ENCODE peak calls at places on chromosomes 6 and 20, in seven cellular contexts. F is CD8-positive, alpha-beta memory T cell; C is neural progenitor cell; T is transverse colon; I is IMR-90; U is K562; E is right cardiac atrium. W is an unnamed sample.

GRCh38 chr6:31049518-31049917 is 39.2 kb downstream of the MUC22 start:
- DNase-seq in E (no peak), T (no peak), U (no peak), F (no peak), I (peak; percentile 44), C (no peak), W (no peak)

GRCh38 chr6:17042422-17043147 is 59.3 kb upstream of the STMND1 start:
- DNase-seq in I (peak; percentile 68), F (no peak), U (no peak), E (peak; percentile 15), C (peak; percentile 82), T (peak; percentile 66), W (no peak)

GRCh38 chr20:62741191-62741676 is 32.6 kb downstream of the NTSR1 start:
- DNase-seq in U (no peak), T (no peak), F (no peak), E (no peak), I (no peak), C (peak; percentile 78), W (no peak)

GRCh38 chr6:168704678-168705077 is 263.7 kb downstream of the SMOC2 start:
- DNase-seq in F (no peak), T (no peak), E (no peak), I (no peak), U (no peak), C (no peak), W (no peak)

GRCh38 chr6:16619017-16619416 is 142.2 kb downstream of the ATXN1 start:
- DNase-seq in F (no peak), E (no peak), I (no peak), C (no peak), U (no peak), T (no peak), W (no peak)

GRCh38 chr6:170050591-170051041 is 240.3 kb downstream of the DLL1 start:
- DNase-seq in C (no peak), T (no peak), F (no peak), E (no peak), I (no peak), U (no peak), W (no peak)

GRCh38 chr6:4155848-4156466 is 20.6 kb upstream of the ECI2 start:
- DNase-seq in C (peak; percentile 84), E (peak; percentile 66), U (peak; percentile 92), T (peak; percentile 78), I (peak; percentile 86), F (peak; percentile 61), W (peak; percentile 73)

GRCh38 chr6:136696238-136696637 is 96.0 kb downstream of the MAP3K5 start:
- DNase-seq in U (no peak), E (no peak), T (no peak), I (peak; percentile 23), C (no peak), F (no peak), W (no peak)

GRCh38 chr6:113645986-113646385 is 211.2 kb upstream of the MARCKS start:
- DNase-seq in F (no peak), T (no peak), E (no peak), U (no peak), C (no peak), I (no peak), W (no peak)

GRCh38 chr6:63859520-63859919 is 223.9 kb downstream of the PHF3 start:
- DNase-seq in T (no peak), C (no peak), U (no peak), F (no peak), I (no peak), E (no peak), W (no peak)

GRCh38 chr6:42224222-42225042 is 6.8 kb upstream of the MRPS10 start:
- DNase-seq in T (no peak), U (peak; percentile 50), E (no peak), I (peak; percentile 97), F (no peak), C (no peak), W (no peak)

GRCh38 chr6:81727876-81728517 is 24.5 kb downstream of the TENT5A start:
- DNase-seq in F (no peak), E (no peak), C (no peak), U (no peak), I (no peak), T (no peak), W (no peak)

GRCh38 chr6:13273202-13273930 is 55.0 kb downstream of the TBC1D7 start:
- DNase-seq in I (no peak), T (no peak), E (no peak), F (no peak), C (no peak), U (peak; percentile 79), W (no peak)

GRCh38 chr6:39130691-39131090 is 15.7 kb upstream of the SAYSD1 start:
- DNase-seq in U (no peak), F (no peak), E (no peak), C (no peak), I (no peak), T (no peak), W (no peak)

GRCh38 chr20:4610871-4611270 is 110.8 kb upstream of the PRND start:
- DNase-seq in I (no peak), E (no peak), U (no peak), T (no peak), F (no peak), C (no peak), W (no peak)

GRCh38 chr6:11525468-11526155 is 11.9 kb upstream of the TMEM170B start:
- DNase-seq in T (no peak), I (peak; percentile 13), C (no peak), F (no peak), E (peak; percentile 35), U (no peak), W (no peak)

GRCh38 chr6:6972456-6972855 is 135.3 kb upstream of the RREB1 start:
- DNase-seq in I (peak; percentile 25), F (no peak), T (no peak), U (peak; percentile 72), E (no peak), C (no peak), W (peak; percentile 14)

GRCh38 chr20:53163486-53163885 is 191.3 kb downstream of the TSHZ2 start:
- DNase-seq in I (peak; percentile 10), E (peak; percentile 24), F (no peak), U (peak; percentile 46), C (no peak), T (no peak), W (no peak)

GRCh38 chr20:21564127-21564773 is 50.4 kb upstream of the NKX2-2 start:
- DNase-seq in E (no peak), T (no peak), I (no peak), F (no peak), U (no peak), C (no peak), W (no peak)

GRCh38 chr6:44489912-44490604 is 102.6 kb downstream of the CDC5L start:
- DNase-seq in F (no peak), E (peak; percentile 36), I (peak; percentile 99), U (no peak), C (no peak), T (no peak), W (no peak)

GRCh38 chr6:106666290-106667021 is 37.1 kb downstream of the QRSL1 start:
- DNase-seq in C (peak; percentile 1), I (no peak), F (no peak), T (peak; percentile 20), E (no peak), U (no peak), W (no peak)

GRCh38 chr6:5173862-5174643 is 86.7 kb downstream of the LYRM4 start:
- DNase-seq in T (peak; percentile 21), F (peak; percentile 11), U (no peak), I (peak; percentile 19), E (no peak), C (no peak), W (no peak)

GRCh38 chr20:50813801-50814200 is 18.9 kb downstream of the BCAS4 start:
- DNase-seq in T (no peak), F (no peak), E (no peak), U (no peak), C (no peak), I (no peak), W (no peak)

DNA sequence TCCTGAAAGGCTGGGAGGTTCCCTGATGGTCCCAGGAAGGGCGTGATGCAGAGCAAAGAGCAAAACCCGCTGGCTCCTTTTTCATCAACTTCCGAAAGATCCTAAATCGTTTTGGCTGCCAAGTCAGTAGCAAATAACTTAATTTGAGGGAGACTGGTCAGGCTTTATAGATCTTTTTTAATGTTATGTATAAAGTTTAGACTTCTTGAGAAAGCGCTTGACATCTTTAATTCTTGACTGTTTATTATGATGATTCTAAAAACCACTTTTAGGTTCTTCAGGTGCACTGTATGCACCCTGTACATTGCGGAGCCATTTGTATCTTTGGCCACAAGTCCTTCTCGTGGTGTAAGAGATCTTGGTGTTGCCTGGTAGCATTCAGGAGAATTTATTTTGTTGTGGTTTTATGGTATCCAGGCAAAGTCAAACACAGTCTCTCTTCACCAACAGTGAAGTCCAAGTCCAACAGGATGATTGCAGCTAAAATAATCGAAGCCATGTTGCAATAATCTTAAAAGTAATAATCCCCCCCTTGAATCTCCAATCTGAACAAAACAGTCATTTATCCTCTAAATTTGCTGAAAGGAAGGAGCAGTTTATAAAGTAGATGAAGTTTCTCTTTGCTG is 373 bp upstream of the SYNE1 start:
- DNase-seq in C (no peak), F (no peak), T (no peak), I (peak; percentile 59), E (no peak), U (no peak), W (no peak)
- H3K4me3 ChIP-seq in C (peak overlapping the region; percentile 68), F (no peak overlapping the region), T (peak overlapping the region; percentile 34), I (peak overlapping the region; percentile 73), E (peak overlapping the region; percentile 80), U (no peak overlapping the region), W (peak overlapping the region; percentile 52)

DNA sequence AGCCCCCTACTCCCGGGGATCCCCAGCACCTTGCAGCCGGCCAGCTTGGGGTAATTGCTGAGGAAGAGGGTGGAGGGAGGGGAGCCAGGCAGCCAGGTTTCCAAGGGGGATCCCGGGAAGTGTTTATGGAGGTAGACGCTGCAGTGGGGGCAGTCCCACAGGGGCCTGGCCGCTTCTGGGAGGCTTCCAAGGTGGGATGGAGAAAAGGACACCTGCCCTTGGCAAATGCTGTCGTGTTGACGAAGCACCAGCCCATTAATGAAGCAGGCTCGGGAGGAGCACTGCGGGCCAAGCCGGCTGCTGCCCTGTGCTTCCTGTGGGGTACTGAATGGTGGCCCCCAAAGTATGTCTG is 82.4 kb downstream of the TMEM242 start:
- DNase-seq in I (no peak), T (no peak), C (no peak), F (no peak), E (no peak), U (no peak), W (no peak)
- H3K4me1 ChIP-seq in I (peaks cover 4% of the 10 kb centered on the region), T (peaks cover 50% of the 10 kb centered on the region), C (peaks cover 19% of the 10 kb centered on the region), F (no peaks in the 10 kb centered on the region), E (peaks cover 2% of the 10 kb centered on the region), U (peaks cover 24% of the 10 kb centered on the region), W (no peaks in the 10 kb centered on the region)

GRCh38 chr6:26198626-26199056 is 111.4 kb downstream of the HFE start:
- DNase-seq in U (no peak), C (no peak), F (no peak), I (peak; percentile 26), T (no peak), E (no peak), W (no peak)
- H3K4me3 ChIP-seq in U (peak overlapping the region; percentile 86), C (peak overlapping the region; percentile 82), F (peak overlapping the region; percentile 84), I (peak overlapping the region; percentile 55), T (peak overlapping the region; percentile 61), E (peak overlapping the region; percentile 82), W (peak overlapping the region; percentile 76)

GRCh38 chr6:33271608-33272357 is at the start of the genes RPS18 and VPS52:
- DNase-seq in I (peak; percentile 100), T (peak; percentile 94), U (peak; percentile 100), C (peak; percentile 99), E (peak; percentile 92), F (peak; percentile 83), W (peak; percentile 94)
- H3K4me1 ChIP-seq in I (peaks cover 14% of the 10 kb centered on the region), T (peaks cover 55% of the 10 kb centered on the region), U (peaks cover 38% of the 10 kb centered on the region), C (peaks cover 42% of the 10 kb centered on the region), E (no peaks in the 10 kb centered on the region), F (peaks cover 50% of the 10 kb centered on the region), W (no peaks in the 10 kb centered on the region)